ENCODE peak calls at places on chromosome 10, in five cellular contexts. S is IMR-90, F is A549, C is H1, D is K562. I is an unnamed sample.

GRCh38 chr10:55630491-55631056 is 730.5 kb downstream of the ZWINT start:
- DNase-seq in S (no peak), C (peak; percentile 56), F (no peak), D (no peak), I (no peak)

GRCh38 chr10:11949152-11949551 is 93.5 kb downstream of the UPF2 start:
- DNase-seq in C (no peak), D (no peak), F (no peak), S (no peak), I (no peak)

GRCh38 chr10:80416401-80417098 is 8.2 kb downstream of the PRXL2A start:
- DNase-seq in C (no peak), F (no peak), S (no peak), D (no peak), I (no peak)

GRCh38 chr10:35011771-35012191 is 78.4 kb downstream of the CUL2 start:
- DNase-seq in F (no peak), C (no peak), S (peak; percentile 74), D (no peak), I (no peak)

GRCh38 chr10:18204050-18204449 is 63.8 kb downstream of the CACNB2 start:
- DNase-seq in F (no peak), C (no peak), D (no peak), S (no peak), I (no peak)

GRCh38 chr10:60948871-60949270 is 4.9 kb upstream of the RHOBTB1 start:
- DNase-seq in D (no peak), F (no peak), C (no peak), S (peak; percentile 8), I (no peak)

GRCh38 chr10:9613338-9613737 is 1404.3 kb upstream of the CELF2 start:
- DNase-seq in D (no peak), F (no peak), S (peak; percentile 16), C (no peak), I (no peak)

GRCh38 chr10:481636-482035 is 207.8 kb downstream of the DIP2C start:
- DNase-seq in S (no peak), F (no peak), C (peak; percentile 28), D (no peak), I (no peak)

GRCh38 chr10:31910016-31910415 is 18.6 kb downstream of the ARHGAP12 start:
- DNase-seq in F (no peak), D (no peak), C (no peak), S (no peak), I (no peak)

GRCh38 chr10:15293862-15294835 is 76.9 kb downstream of the FAM171A1 start:
- DNase-seq in D (no peak), C (no peak), S (peak; percentile 25), F (no peak), I (no peak)

GRCh38 chr10:79049931-79050895 is 18.6 kb upstream of the ZMIZ1 start:
- DNase-seq in C (no peak), F (no peak), S (peak; percentile 22), D (no peak), I (no peak)

GRCh38 chr10:6445671-6446278 is 134.3 kb downstream of the PRKCQ start:
- DNase-seq in C (no peak), F (peak; percentile 25), S (peak; percentile 28), D (peak; percentile 54), I (peak; percentile 10)

GRCh38 chr10:30398788-30399187 is 35.2 kb upstream of the MAP3K8 start:
- DNase-seq in F (no peak), S (no peak), D (no peak), C (no peak), I (no peak)

GRCh38 chr10:110218627-110219026 is 11.2 kb downstream of the MXI1 start:
- DNase-seq in D (no peak), F (no peak), S (no peak), C (no peak), I (no peak)

GRCh38 chr10:89367529-89367928 is 10.3 kb upstream of the IFIT1B start:
- DNase-seq in S (no peak), C (no peak), F (no peak), D (no peak), I (no peak)

GRCh38 chr10:116848032-116848911 is 1.0 kb upstream of the ENO4 start:
- DNase-seq in F (no peak), D (no peak), S (no peak), C (no peak), I (no peak)

GRCh38 chr10:3455385-3456334 is 283.1 kb upstream of the PITRM1 start:
- DNase-seq in C (no peak), D (no peak), F (no peak), S (peak; percentile 19), I (no peak)

GRCh38 chr10:101018600-101019439 is 12.1 kb downstream of the PDZD7 start:
- DNase-seq in C (peak; percentile 97), S (peak; percentile 77), F (peak; percentile 95), D (peak; percentile 86), I (peak; percentile 72)

GRCh38 chr10:124722812-124723783 is 21.1 kb downstream of the FAM53B start:
- DNase-seq in S (no peak), D (peak; percentile 37), C (no peak), F (no peak), I (no peak)

GRCh38 chr10:43671659-43672555 is 23.2 kb upstream of the ZNF32 start:
- DNase-seq in F (peak; percentile 80), S (peak; percentile 75), D (peak; percentile 82), C (peak; percentile 63), I (peak; percentile 69)

GRCh38 chr10:34816067-34817002 is 1.2 kb upstream of the PARD3 start:
- DNase-seq in F (peak; percentile 28), S (peak; percentile 30), C (no peak), D (no peak), I (no peak)

GRCh38 chr10:26550774-26551526 is 112.8 kb downstream of the APBB1IP start:
- DNase-seq in D (peak; percentile 37), F (no peak), S (no peak), C (peak; percentile 47), I (peak; percentile 27)

GRCh38 chr10:100890696-100891271 is 22.0 kb upstream of the SLF2 start:
- DNase-seq in C (peak; percentile 33), F (peak; percentile 75), S (peak; percentile 98), D (no peak), I (peak; percentile 50)

GRCh38 chr10:35386594-35387174 is 50.4 kb downstream of the CCNY start:
- DNase-seq in D (peak; percentile 58), C (no peak), F (no peak), S (peak; percentile 37), I (peak; percentile 32)

GRCh38 chr10:33163941-33164824 is 170.3 kb downstream of the NRP1 start:
- DNase-seq in C (no peak), D (no peak), F (peak; percentile 22), S (no peak), I (peak; percentile 55)

GRCh38 chr10:69517271-69517848 is 55.9 kb downstream of the NEUROG3 start:
- DNase-seq in F (no peak), C (no peak), S (no peak), D (no peak), I (no peak)

GRCh38 chr10:120209124-120209523 is 247.9 kb upstream of the PLPP4 start:
- DNase-seq in F (no peak), S (no peak), D (no peak), C (no peak), I (no peak)

GRCh38 chr10:520402-520787 is 169.1 kb downstream of the DIP2C start:
- DNase-seq in F (no peak), C (no peak), S (peak; percentile 27), D (no peak), I (no peak)

GRCh38 chr10:69408318-69409175 is 8.2 kb downstream of the TACR2 start:
- DNase-seq in D (peak; percentile 98), S (peak; percentile 89), C (peak; percentile 95), F (peak; percentile 96), I (peak; percentile 80)

GRCh38 chr10:1413256-1413655 is 324.1 kb downstream of the ADARB2 start:
- DNase-seq in F (no peak), D (no peak), S (no peak), C (no peak), I (no peak)

GRCh38 chr10:22685926-22686325 is 28.5 kb downstream of the PIP4K2A start:
- DNase-seq in S (no peak), D (no peak), C (no peak), F (no peak), I (no peak)
- TF ChIP-seq MAFK in S (no peak), D (peak; percentile 34), C (no peak), F (peak; percentile 84), I (peak; percentile 78)

DNA sequence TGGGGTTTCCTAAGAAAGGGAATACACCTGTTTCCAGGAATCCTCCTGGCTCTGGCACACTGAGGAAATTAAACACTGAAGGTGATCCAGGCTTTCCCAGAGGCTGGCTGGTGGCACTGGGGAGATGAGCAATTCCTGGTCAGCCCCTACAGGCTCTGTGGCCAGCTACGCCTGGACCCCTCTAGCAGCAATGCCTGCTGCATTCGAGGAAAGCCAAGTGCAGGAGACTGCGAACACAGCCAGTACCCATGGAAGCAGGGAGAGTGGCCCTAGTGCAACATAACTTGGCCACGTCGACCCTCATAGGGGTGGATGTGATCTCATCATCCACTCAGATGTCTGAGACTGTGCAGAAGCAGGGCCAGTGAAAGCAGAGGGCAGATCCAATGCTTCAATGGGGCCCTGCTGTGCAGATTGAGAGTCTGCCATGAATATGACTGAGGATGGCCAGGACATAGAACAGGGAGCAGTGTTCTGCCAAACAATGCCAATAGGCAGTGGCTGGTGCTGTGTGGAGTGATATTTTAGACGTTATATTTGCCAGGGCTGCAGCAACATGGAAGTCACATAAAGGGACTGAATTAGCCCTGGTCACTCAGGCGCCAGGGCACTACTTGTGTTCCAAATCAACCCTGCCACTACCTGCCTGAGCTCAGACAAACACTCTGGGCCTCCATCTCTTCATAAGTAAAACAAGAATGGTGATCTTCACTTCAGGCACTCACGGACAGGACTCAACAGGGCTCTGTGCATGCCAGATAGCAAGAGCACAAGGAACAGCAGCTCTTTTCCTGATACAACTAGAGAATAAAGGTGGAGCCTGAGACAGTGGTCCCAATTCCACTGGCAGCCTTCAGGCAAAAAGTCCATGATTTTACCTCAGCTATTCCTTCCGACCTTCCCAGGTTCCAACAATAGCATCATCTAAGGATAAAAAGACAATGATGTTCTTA is 2.4 kb downstream of the ZNF488 start:
- DNase-seq in D (no peak), S (no peak), C (peak; percentile 39), F (no peak), I (no peak)
- TF ChIP-seq MAFK in D (no peak), S (no peak), C (no peak), F (no peak), I (no peak)

GRCh38 chr10:114043532-114044250 is at the start of gene ADRB1:
- DNase-seq in C (no peak), D (peak; percentile 15), S (peak; percentile 5), F (peak; percentile 86), I (peak; percentile 28)
- TF ChIP-seq MAFK in C (no peak), D (no peak), S (no peak), F (no peak), I (no peak)

GRCh38 chr10:46092523-46093195 is 46.6 kb upstream of the MSMB start:
- DNase-seq in C (no peak), F (no peak), S (no peak), D (no peak), I (no peak)
- TF ChIP-seq MAFK in C (no peak), F (no peak), S (no peak), D (no peak), I (no peak)

GRCh38 chr10:132142396-132143161 is 44.2 kb upstream of the DPYSL4 start:
- DNase-seq in S (no peak), C (peak; percentile 86), F (peak; percentile 85), D (peak; percentile 71), I (no peak)
- TF ChIP-seq MAFK in S (no peak), C (no peak), F (no peak), D (no peak), I (no peak)